ENCODE peak calls at places on chromosomes 4 and X, in five cellular contexts. U is prostate gland; V is mesendoderm; W is IMR-90; D is CD4-positive, CD25-positive, alpha-beta regulatory T cell. O is an unnamed sample. For H3K27me3, the result is how much of the 10 kb centered on the place peaks cover.

GRCh38 chr4:19945501-19945900 is 306.2 kb upstream of the SLIT2 start:
- DNase-seq in U (no peak), V (peak), W (peak), D (no peak), O (no peak)

GRCh38 chr4:85823295-85823694 is 348.3 kb downstream of the ARHGAP24 start:
- DNase-seq in U (no peak), V (peak), W (peak), D (no peak), O (peak)

GRCh38 chr4:72418458-72418857 is 150.6 kb downstream of the ADAMTS3 start:
- DNase-seq in U (no peak), V (no peak), W (peak), D (no peak), O (no peak)

GRCh38 chr4:127284236-127284635 is 348.5 kb upstream of the INTU start:
- DNase-seq in U (no peak), V (no peak), W (no peak), D (no peak), O (no peak)

GRCh38 chr4:183342541-183343533 is 20.6 kb upstream of the CLDN24 start:
- DNase-seq in U (no peak), V (no peak), W (no peak), D (no peak), O (no peak)

GRCh38 chrX:66728818-66729271 is 90.0 kb upstream of the EDA2R start:
- DNase-seq in U (peak), V (peak), W (peak), D (peak), O (peak)

GRCh38 chrX:85111347-85111746 is 107.7 kb downstream of the APOOL start:
- DNase-seq in U (no peak), V (no peak), W (peak), D (peak), O (no peak)

GRCh38 chr4:185424905-185425599 is 712 bp downstream of the UFSP2 start:
- DNase-seq in U (peak), V (peak), W (peak), D (peak), O (peak)

GRCh38 chr4:165060938-165061337 is 7.3 kb downstream of the TRIM75 start:
- DNase-seq in U (no peak), V (no peak), W (no peak), D (no peak), O (no peak)

GRCh38 chr4:41400296-41400695 is 137.7 kb upstream of the LIMCH1 start:
- DNase-seq in U (no peak), V (no peak), W (no peak), D (no peak), O (no peak)

GRCh38 chr4:41405464-41405863 is 132.5 kb upstream of the LIMCH1 start:
- DNase-seq in U (no peak), V (no peak), W (no peak), D (no peak), O (no peak)

GRCh38 chr4:41409095-41409494 is 128.9 kb upstream of the LIMCH1 start:
- DNase-seq in U (no peak), V (no peak), W (no peak), D (no peak), O (no peak)

GRCh38 chr4:41410049-41410448 is 127.9 kb upstream of the LIMCH1 start:
- DNase-seq in U (no peak), V (no peak), W (peak), D (no peak), O (no peak)

DNA sequence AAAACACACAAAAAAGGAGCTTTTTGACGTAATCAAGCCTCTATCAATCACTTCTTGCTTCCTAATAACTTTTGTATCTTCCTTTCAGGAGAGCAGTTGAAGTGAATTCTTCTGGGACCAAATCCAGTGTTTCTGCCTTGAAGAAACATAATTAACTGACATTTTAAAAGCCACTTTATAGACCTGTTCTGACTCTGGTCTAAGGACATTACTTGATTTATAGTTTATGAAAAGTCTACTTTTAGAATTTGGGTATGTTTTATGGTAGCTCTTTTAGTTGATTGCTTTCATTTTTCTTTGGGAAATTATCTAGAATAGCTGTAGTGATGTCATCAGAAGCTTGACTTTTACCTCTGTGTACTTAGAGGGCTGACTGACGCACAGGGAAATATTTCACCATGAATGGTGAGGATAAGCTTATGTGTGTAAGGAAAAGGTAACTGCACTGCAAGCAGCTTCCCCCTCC is 131.9 kb upstream of the LIMCH1 start:
- DNase-seq in U (no peak), V (no peak), W (no peak), D (no peak), O (no peak)
- H3K4me3 ChIP-seq in U (no peak), V (no peak), W (no peak), D (no peak), O (no peak)

DNA sequence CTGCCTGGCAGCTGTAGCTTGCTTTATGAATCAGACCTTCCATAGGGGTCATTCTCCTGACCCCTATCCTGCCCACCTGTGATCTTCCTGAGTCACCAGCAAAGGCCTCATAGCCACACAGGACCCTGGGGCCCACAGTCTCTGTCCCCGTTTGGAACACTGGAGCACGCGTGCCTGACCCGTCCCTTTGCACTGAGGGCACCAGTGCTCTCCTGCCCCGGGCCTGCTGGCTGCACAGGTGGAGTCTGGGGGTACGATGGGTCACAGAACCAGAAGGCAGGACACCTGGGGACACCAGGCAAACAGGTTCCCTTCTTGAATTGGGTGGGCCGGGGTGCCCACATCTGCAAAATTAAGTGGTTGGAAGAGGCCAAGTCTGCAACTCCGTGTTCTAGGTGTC is 97.2 kb downstream of the CPZ start:
- DNase-seq in U (no peak), V (no peak), W (no peak), D (no peak), O (peak)
- H3K27me3 ChIP-seq in U (under half), V (under half), W (under half), D (under half), O (under half)

GRCh38 chrX:623599-624323 is 6.8 kb upstream of the SHOX start:
- DNase-seq in U (no peak), V (peak), W (no peak), D (no peak), O (peak)
- H3K4me3 ChIP-seq in U (no peak), V (no peak), W (no peak), D (no peak), O (no peak)

GRCh38 chrX:129760155-129760554 is 19.6 kb upstream of the SASH3 start:
- DNase-seq in U (no peak), V (no peak), W (no peak), D (no peak), O (no peak)
- H3K27me3 ChIP-seq in U (under half), V (under half), W (under half), D (under half), O (under half)

GRCh38 chrX:79367907-79368306 is 773 bp upstream of the ITM2A start:
- DNase-seq in U (no peak), V (peak), W (no peak), D (no peak), O (no peak)
- H3K4me3 ChIP-seq in U (no peak), V (no peak), W (no peak), D (peak), O (peak)

GRCh38 chrX:123086768-123087167 is 97.3 kb upstream of the GRIA3 start:
- DNase-seq in U (no peak), V (no peak), W (no peak), D (no peak), O (no peak)

GRCh38 chrX:123081766-123082165 is 102.3 kb upstream of the GRIA3 start:
- DNase-seq in U (no peak), V (no peak), W (no peak), D (no peak), O (no peak)

GRCh38 chrX:123085311-123085940 is 98.7 kb upstream of the GRIA3 start:
- DNase-seq in U (no peak), V (peak), W (no peak), D (no peak), O (no peak)

GRCh38 chrX:123084797-123085196 is 99.3 kb upstream of the GRIA3 start:
- DNase-seq in U (no peak), V (no peak), W (no peak), D (no peak), O (no peak)

GRCh38 chrX:123083924-123084323 is 100.2 kb upstream of the GRIA3 start:
- DNase-seq in U (no peak), V (peak), W (no peak), D (no peak), O (no peak)
- H3K27me3 ChIP-seq in U (under half), V (under half), W (under half), D (under half), O (under half)

DNA sequence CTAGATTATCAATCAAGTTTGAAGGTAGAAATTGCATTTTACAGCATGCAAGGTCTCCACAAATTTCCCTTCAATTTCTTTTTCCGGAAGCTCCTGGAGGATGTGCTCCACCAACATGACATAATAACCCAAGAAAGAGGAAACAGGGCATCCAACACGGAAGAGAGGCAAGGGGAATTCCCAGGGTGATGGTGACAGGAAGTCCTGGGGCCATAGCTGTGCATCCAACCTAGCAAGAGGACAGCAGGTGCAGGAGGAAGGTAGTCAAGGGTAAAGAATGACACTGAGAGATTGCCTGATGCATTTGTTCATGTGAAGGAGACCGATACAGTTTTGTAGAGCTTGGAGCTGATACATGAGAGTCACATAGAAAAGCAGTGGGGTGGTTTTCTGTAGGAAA is 115.7 kb upstream of the LSM6 start:
- DNase-seq in U (no peak), V (no peak), W (no peak), D (no peak), O (no peak)
- H3K4me3 ChIP-seq in U (no peak), V (no peak), W (no peak), D (no peak), O (no peak)

GRCh38 chr4:4386296-4386735 is 586 bp upstream of the NSG1 start:
- DNase-seq in U (no peak), V (no peak), W (no peak), D (no peak), O (peak)

GRCh38 chr4:4386736-4387392 is at the start of gene NSG1:
- DNase-seq in U (peak), V (no peak), W (peak), D (no peak), O (peak)

GRCh38 chr4:4384837-4385236 is 2.1 kb upstream of the NSG1 start:
- DNase-seq in U (no peak), V (peak), W (peak), D (no peak), O (peak)

GRCh38 chr4:4387531-4388311 is 819 bp downstream of the NSG1 start:
- DNase-seq in U (no peak), V (no peak), W (no peak), D (no peak), O (peak)

DNA sequence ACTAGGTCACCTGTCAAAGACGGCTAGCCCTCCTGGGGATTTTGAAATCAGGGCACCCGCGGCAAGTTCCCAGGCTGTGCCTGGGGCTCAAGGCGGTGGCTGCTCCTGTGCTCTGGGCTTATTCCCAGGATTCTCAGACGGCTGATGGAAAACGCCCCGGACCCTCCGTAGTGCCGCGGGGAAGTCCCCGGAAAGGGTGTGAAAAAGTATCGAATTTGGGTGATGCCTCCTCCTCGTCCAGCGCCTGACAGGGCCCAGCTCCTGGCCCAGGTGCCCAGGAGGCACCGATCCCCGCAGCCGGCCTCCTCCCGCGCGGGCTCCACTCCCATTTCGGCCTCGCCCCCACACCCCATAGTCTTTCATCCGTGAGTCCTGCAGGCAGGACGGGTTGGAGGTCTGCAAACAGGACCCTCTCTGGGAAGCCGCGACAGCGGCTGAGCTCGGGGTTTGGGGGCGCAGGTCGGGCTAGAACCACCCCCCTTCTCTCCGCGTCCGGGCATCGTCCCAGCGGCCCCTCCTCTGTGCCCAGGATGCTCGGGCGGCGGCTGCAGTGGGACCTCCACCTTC is 1.1 kb upstream of the NSG1 start:
- DNase-seq in U (no peak), V (no peak), W (no peak), D (no peak), O (peak)
- H3K27me3 ChIP-seq in U (under half), V (under half), W (half or more), D (under half), O (half or more)

DNA sequence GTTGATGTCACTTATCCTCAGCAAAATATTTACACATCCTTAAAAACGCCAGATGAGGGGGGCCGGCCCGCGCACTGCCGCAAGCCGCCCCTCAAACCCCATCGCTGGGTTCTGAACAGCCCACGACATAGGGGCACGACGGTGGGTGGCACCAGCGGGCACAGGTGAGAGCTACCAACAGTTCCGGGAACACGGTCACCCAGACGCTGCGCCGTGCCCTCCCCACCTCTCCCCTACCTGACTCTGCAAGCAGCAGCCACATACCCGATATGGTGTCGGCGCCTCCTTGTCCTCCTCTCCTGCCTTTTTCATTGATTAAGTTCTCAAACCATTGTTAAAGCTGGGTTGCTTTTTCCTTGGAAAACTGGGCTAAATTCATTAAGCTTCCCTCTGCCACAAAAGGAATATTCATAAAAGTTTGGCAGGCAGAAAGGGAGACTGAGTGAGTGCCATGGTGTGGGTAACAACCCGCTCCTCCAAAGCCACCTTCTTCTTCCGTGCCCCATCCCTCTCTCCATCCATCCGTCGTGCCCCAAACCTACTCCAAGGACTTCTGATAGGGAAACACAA is 1.4 kb downstream of the RAI2 start:
- DNase-seq in U (peak), V (peak), W (no peak), D (no peak), O (peak)
- H3K4me3 ChIP-seq in U (peak), V (no peak), W (no peak), D (no peak), O (peak)

GRCh38 chr4:107814758-107815552 is 9.8 kb upstream of the SGMS2 start:
- DNase-seq in U (no peak), V (no peak), W (no peak), D (no peak), O (no peak)

GRCh38 chr4:107823870-107824366 is 814 bp upstream of the SGMS2 start:
- DNase-seq in U (no peak), V (peak), W (no peak), D (no peak), O (no peak)

DNA sequence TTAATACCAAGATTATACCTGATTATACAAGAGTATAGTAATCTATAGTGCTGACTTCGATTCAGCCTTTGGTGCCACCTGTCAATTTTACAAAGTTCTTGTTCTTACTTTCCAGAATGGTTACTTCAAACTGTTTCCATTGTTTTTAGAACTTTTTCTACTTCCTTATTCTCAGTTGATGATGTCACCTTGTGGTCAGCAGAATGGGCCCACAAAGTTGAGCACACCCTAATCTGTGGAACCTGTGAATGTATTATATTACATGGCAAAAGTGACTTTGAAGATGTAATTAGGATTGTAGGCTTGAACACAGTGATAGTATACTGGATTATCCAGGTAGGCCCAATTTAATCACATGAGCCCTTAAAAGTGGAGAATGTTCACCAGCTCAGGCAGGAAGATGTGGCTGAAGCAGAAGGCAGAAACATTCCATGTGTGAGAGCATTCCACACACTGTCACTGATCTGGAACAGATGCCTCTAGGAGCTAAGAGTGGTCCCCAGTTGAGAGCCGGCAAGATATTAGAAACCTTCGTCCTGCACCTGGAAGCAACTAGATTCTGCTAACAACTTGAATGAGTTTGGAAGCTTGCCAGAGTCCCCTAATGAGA is 6.3 kb upstream of the SGMS2 start:
- DNase-seq in U (no peak), V (no peak), W (no peak), D (no peak), O (no peak)
- H3K27me3 ChIP-seq in U (under half), V (under half), W (under half), D (under half), O (under half)